ENCODE peak calls at places on chromosomes 6 and 20, in six cellular contexts. One of them, this sample, is unnamed.

GRCh38 chr6:5638666-5639065 is 368.1 kb downstream of the NRN1 start:
- DNase-seq in astrocyte of the spinal cord: no peak
- DNase-seq in GM12865: no peak
- DNase-seq in spleen: no peak
- DNase-seq in Peyer's patch: no peak
- DNase-seq in fibroblast of the aortic adventitia: no peak
- DNase-seq in this sample: no peak

GRCh38 chr6:116111552-116112528 is 11.2 kb downstream of the NT5DC1 start:
- DNase-seq in astrocyte of the spinal cord: peak; percentile 39
- DNase-seq in GM12865: peak; percentile 64
- DNase-seq in spleen: no peak
- DNase-seq in Peyer's patch: no peak
- DNase-seq in fibroblast of the aortic adventitia: peak; percentile 38
- DNase-seq in this sample: peak; percentile 28

GRCh38 chr20:10519361-10520048 is 84.4 kb downstream of the SLX4IP start:
- DNase-seq in astrocyte of the spinal cord: peak; percentile 64
- DNase-seq in GM12865: peak; percentile 62
- DNase-seq in spleen: no peak
- DNase-seq in Peyer's patch: no peak
- DNase-seq in fibroblast of the aortic adventitia: peak; percentile 65
- DNase-seq in this sample: peak; percentile 66

GRCh38 chr20:54122189-54122588 is 51.6 kb downstream of the CYP24A1 start:
- DNase-seq in astrocyte of the spinal cord: peak; percentile 69
- DNase-seq in GM12865: no peak
- DNase-seq in spleen: no peak
- DNase-seq in Peyer's patch: no peak
- DNase-seq in fibroblast of the aortic adventitia: peak; percentile 47
- DNase-seq in this sample: peak; percentile 71

GRCh38 chr6:27752038-27752885 is 159.9 kb downstream of the OR2B2 start:
- DNase-seq in astrocyte of the spinal cord: peak; percentile 88
- DNase-seq in GM12865: peak; percentile 85
- DNase-seq in spleen: peak; percentile 81
- DNase-seq in Peyer's patch: peak; percentile 65
- DNase-seq in fibroblast of the aortic adventitia: peak; percentile 88
- DNase-seq in this sample: peak; percentile 55

GRCh38 chr6:43491750-43492661 is 14.6 kb downstream of the TJAP1 start:
- DNase-seq in astrocyte of the spinal cord: peak; percentile 77
- DNase-seq in GM12865: no peak
- DNase-seq in spleen: no peak
- DNase-seq in Peyer's patch: peak; percentile 86
- DNase-seq in fibroblast of the aortic adventitia: peak; percentile 73
- DNase-seq in this sample: peak; percentile 82

GRCh38 chr20:20864346-20865096 is 152.1 kb upstream of the RALGAPA2 start:
- DNase-seq in astrocyte of the spinal cord: no peak
- DNase-seq in GM12865: no peak
- DNase-seq in spleen: no peak
- DNase-seq in Peyer's patch: no peak
- DNase-seq in fibroblast of the aortic adventitia: peak; percentile 3
- DNase-seq in this sample: no peak

GRCh38 chr20:44388466-44389023 is 33.0 kb downstream of the HNF4A start:
- DNase-seq in astrocyte of the spinal cord: peak; percentile 47
- DNase-seq in GM12865: peak; percentile 79
- DNase-seq in spleen: peak; percentile 88
- DNase-seq in Peyer's patch: peak; percentile 86
- DNase-seq in fibroblast of the aortic adventitia: peak; percentile 71
- DNase-seq in this sample: peak; percentile 45

GRCh38 chr6:92706976-92707375 is 712.4 kb downstream of the EPHA7 start:
- DNase-seq in astrocyte of the spinal cord: no peak
- DNase-seq in GM12865: no peak
- DNase-seq in spleen: no peak
- DNase-seq in Peyer's patch: no peak
- DNase-seq in fibroblast of the aortic adventitia: no peak
- DNase-seq in this sample: no peak

GRCh38 chr20:40773376-40773775 is 84.3 kb upstream of the MAFB start:
- DNase-seq in astrocyte of the spinal cord: no peak
- DNase-seq in GM12865: no peak
- DNase-seq in spleen: no peak
- DNase-seq in Peyer's patch: no peak
- DNase-seq in fibroblast of the aortic adventitia: no peak
- DNase-seq in this sample: no peak

GRCh38 chr6:132128424-132128823 is 177.3 kb upstream of the CCN2 start:
- DNase-seq in astrocyte of the spinal cord: no peak
- DNase-seq in GM12865: no peak
- DNase-seq in spleen: no peak
- DNase-seq in Peyer's patch: no peak
- DNase-seq in fibroblast of the aortic adventitia: no peak
- DNase-seq in this sample: no peak

GRCh38 chr20:37615507-37616425 is 78.1 kb upstream of the CTNNBL1 start:
- DNase-seq in astrocyte of the spinal cord: peak; percentile 49
- DNase-seq in GM12865: peak; percentile 61
- DNase-seq in spleen: no peak
- DNase-seq in Peyer's patch: no peak
- DNase-seq in fibroblast of the aortic adventitia: no peak
- DNase-seq in this sample: peak; percentile 63

GRCh38 chr6:23106951-23107350 is 537.6 kb downstream of the HDGFL1 start:
- DNase-seq in astrocyte of the spinal cord: peak; percentile 79
- DNase-seq in GM12865: no peak
- DNase-seq in spleen: no peak
- DNase-seq in Peyer's patch: no peak
- DNase-seq in fibroblast of the aortic adventitia: peak; percentile 0
- DNase-seq in this sample: peak; percentile 86

GRCh38 chr6:73722318-73723060 is 26.5 kb downstream of the CD109 start:
- DNase-seq in astrocyte of the spinal cord: peak; percentile 75
- DNase-seq in GM12865: peak; percentile 71
- DNase-seq in spleen: no peak
- DNase-seq in Peyer's patch: no peak
- DNase-seq in fibroblast of the aortic adventitia: peak; percentile 80
- DNase-seq in this sample: peak; percentile 95

GRCh38 chr20:44888226-44889103 is 3.0 kb downstream of the YWHAB start:
- DNase-seq in astrocyte of the spinal cord: no peak
- DNase-seq in GM12865: peak; percentile 13
- DNase-seq in spleen: no peak
- DNase-seq in Peyer's patch: no peak
- DNase-seq in fibroblast of the aortic adventitia: peak; percentile 28
- DNase-seq in this sample: peak; percentile 37

GRCh38 chr20:38880952-38881735 is 45.1 kb upstream of the FAM83D start:
- DNase-seq in astrocyte of the spinal cord: no peak
- DNase-seq in GM12865: peak; percentile 33
- DNase-seq in spleen: peak; percentile 80
- DNase-seq in Peyer's patch: peak; percentile 34
- DNase-seq in fibroblast of the aortic adventitia: no peak
- DNase-seq in this sample: no peak
- H3K4me3 ChIP-seq in astrocyte of the spinal cord: no peak overlapping the region
- H3K4me3 ChIP-seq in GM12865: no peak overlapping the region
- H3K4me3 ChIP-seq in spleen: no peak overlapping the region
- H3K4me3 ChIP-seq in Peyer's patch: no peak overlapping the region
- H3K4me3 ChIP-seq in fibroblast of the aortic adventitia: no peak overlapping the region
- H3K4me3 ChIP-seq in this sample: no peak overlapping the region

GRCh38 chr6:111800821-111801220 is 72.4 kb downstream of the FYN start:
- DNase-seq in astrocyte of the spinal cord: no peak
- DNase-seq in GM12865: no peak
- DNase-seq in spleen: no peak
- DNase-seq in Peyer's patch: no peak
- DNase-seq in fibroblast of the aortic adventitia: no peak
- DNase-seq in this sample: no peak

GRCh38 chr6:111800468-111800760 is 72.8 kb downstream of the FYN start:
- DNase-seq in astrocyte of the spinal cord: no peak
- DNase-seq in GM12865: no peak
- DNase-seq in spleen: no peak
- DNase-seq in Peyer's patch: no peak
- DNase-seq in fibroblast of the aortic adventitia: no peak
- DNase-seq in this sample: no peak

GRCh38 chr6:111802720-111803119 is 70.5 kb downstream of the FYN start:
- DNase-seq in astrocyte of the spinal cord: no peak
- DNase-seq in GM12865: no peak
- DNase-seq in spleen: no peak
- DNase-seq in Peyer's patch: no peak
- DNase-seq in fibroblast of the aortic adventitia: peak; percentile 51
- DNase-seq in this sample: no peak

GRCh38 chr6:111798281-111798725 is 74.9 kb downstream of the FYN start:
- DNase-seq in astrocyte of the spinal cord: no peak
- DNase-seq in GM12865: no peak
- DNase-seq in spleen: no peak
- DNase-seq in Peyer's patch: no peak
- DNase-seq in fibroblast of the aortic adventitia: no peak
- DNase-seq in this sample: no peak

GRCh38 chr6:111799576-111800467 is 73.4 kb downstream of the FYN start:
- DNase-seq in astrocyte of the spinal cord: no peak
- DNase-seq in GM12865: no peak
- DNase-seq in spleen: no peak
- DNase-seq in Peyer's patch: no peak
- DNase-seq in fibroblast of the aortic adventitia: no peak
- DNase-seq in this sample: no peak
- TF ChIP-seq CTCF in astrocyte of the spinal cord: no peak
- TF ChIP-seq CTCF in GM12865: no peak
- TF ChIP-seq CTCF in spleen: no peak
- TF ChIP-seq CTCF in Peyer's patch: no peak
- TF ChIP-seq CTCF in fibroblast of the aortic adventitia: peak; percentile 13
- TF ChIP-seq CTCF in this sample: no peak

DNA sequence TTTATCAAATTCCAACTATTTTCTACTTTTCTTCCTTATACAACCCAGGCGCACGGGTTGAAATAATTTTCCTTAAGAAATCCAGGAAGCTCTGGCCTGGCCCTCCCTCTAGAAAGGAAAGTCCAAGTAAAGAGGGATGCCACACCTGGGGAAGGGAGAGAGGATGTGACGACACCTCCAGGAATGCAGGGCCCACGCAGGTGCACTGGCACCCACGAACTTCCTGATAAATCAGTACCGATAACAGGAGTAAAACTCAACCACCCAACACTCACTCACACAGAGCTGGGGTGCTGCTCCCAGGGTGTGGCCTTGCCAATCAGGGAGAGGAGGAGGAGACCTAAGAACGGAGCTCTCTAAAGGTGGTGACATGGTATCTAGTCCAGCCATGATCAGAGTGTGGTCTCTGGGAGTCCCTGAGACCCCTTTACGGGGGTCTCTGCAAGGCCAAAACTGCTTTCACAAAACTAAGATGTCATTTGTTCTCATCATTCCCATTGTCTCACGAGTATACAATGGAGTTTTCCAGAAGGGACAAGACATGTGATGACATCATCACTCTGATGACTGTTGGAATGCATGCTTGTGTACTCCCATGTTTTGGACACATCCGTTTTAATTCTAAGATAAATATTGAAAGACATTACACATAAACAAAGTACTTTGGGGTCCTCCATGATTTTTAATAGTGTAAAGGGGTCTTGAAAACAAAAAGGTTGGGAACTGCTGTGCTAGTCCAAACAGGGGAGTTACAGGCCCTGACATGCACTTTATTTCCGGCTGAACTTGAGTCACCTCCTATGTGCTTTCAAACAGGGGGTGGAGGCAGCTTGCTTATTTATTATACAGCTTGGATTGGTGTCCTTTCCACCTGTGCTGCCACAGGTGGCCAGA is 2.2 kb upstream of the PARD6B start:
- DNase-seq in astrocyte of the spinal cord: no peak
- DNase-seq in GM12865: no peak
- DNase-seq in spleen: no peak
- DNase-seq in Peyer's patch: peak; percentile 82
- DNase-seq in fibroblast of the aortic adventitia: no peak
- DNase-seq in this sample: no peak
- H3K4me3 ChIP-seq in astrocyte of the spinal cord: no peak overlapping the region
- H3K4me3 ChIP-seq in GM12865: no peak overlapping the region
- H3K4me3 ChIP-seq in spleen: no peak overlapping the region
- H3K4me3 ChIP-seq in Peyer's patch: no peak overlapping the region
- H3K4me3 ChIP-seq in fibroblast of the aortic adventitia: no peak overlapping the region
- H3K4me3 ChIP-seq in this sample: no peak overlapping the region

GRCh38 chr6:144548525-144548924 is 263.4 kb downstream of the UTRN start:
- DNase-seq in astrocyte of the spinal cord: no peak
- DNase-seq in GM12865: no peak
- DNase-seq in spleen: no peak
- DNase-seq in Peyer's patch: no peak
- DNase-seq in fibroblast of the aortic adventitia: no peak
- DNase-seq in this sample: no peak
- TF ChIP-seq CTCF in astrocyte of the spinal cord: no peak
- TF ChIP-seq CTCF in GM12865: no peak
- TF ChIP-seq CTCF in spleen: no peak
- TF ChIP-seq CTCF in Peyer's patch: no peak
- TF ChIP-seq CTCF in fibroblast of the aortic adventitia: no peak
- TF ChIP-seq CTCF in this sample: no peak

GRCh38 chr6:144265390-144265789 is 19.7 kb upstream of the UTRN start:
- DNase-seq in astrocyte of the spinal cord: peak; percentile 76
- DNase-seq in GM12865: peak; percentile 45
- DNase-seq in spleen: no peak
- DNase-seq in Peyer's patch: no peak
- DNase-seq in fibroblast of the aortic adventitia: peak; percentile 69
- DNase-seq in this sample: peak; percentile 35
- H3K4me3 ChIP-seq in astrocyte of the spinal cord: no peak overlapping the region
- H3K4me3 ChIP-seq in GM12865: no peak overlapping the region
- H3K4me3 ChIP-seq in spleen: no peak overlapping the region
- H3K4me3 ChIP-seq in Peyer's patch: no peak overlapping the region
- H3K4me3 ChIP-seq in fibroblast of the aortic adventitia: no peak overlapping the region
- H3K4me3 ChIP-seq in this sample: no peak overlapping the region

GRCh38 chr6:118408863-118409262 is 139.2 kb upstream of the PLN start:
- DNase-seq in astrocyte of the spinal cord: no peak
- DNase-seq in GM12865: peak; percentile 7
- DNase-seq in spleen: no peak
- DNase-seq in Peyer's patch: no peak
- DNase-seq in fibroblast of the aortic adventitia: no peak
- DNase-seq in this sample: no peak
- TF ChIP-seq CTCF in astrocyte of the spinal cord: no peak
- TF ChIP-seq CTCF in GM12865: no peak
- TF ChIP-seq CTCF in spleen: no peak
- TF ChIP-seq CTCF in Peyer's patch: no peak
- TF ChIP-seq CTCF in fibroblast of the aortic adventitia: no peak
- TF ChIP-seq CTCF in this sample: no peak

DNA sequence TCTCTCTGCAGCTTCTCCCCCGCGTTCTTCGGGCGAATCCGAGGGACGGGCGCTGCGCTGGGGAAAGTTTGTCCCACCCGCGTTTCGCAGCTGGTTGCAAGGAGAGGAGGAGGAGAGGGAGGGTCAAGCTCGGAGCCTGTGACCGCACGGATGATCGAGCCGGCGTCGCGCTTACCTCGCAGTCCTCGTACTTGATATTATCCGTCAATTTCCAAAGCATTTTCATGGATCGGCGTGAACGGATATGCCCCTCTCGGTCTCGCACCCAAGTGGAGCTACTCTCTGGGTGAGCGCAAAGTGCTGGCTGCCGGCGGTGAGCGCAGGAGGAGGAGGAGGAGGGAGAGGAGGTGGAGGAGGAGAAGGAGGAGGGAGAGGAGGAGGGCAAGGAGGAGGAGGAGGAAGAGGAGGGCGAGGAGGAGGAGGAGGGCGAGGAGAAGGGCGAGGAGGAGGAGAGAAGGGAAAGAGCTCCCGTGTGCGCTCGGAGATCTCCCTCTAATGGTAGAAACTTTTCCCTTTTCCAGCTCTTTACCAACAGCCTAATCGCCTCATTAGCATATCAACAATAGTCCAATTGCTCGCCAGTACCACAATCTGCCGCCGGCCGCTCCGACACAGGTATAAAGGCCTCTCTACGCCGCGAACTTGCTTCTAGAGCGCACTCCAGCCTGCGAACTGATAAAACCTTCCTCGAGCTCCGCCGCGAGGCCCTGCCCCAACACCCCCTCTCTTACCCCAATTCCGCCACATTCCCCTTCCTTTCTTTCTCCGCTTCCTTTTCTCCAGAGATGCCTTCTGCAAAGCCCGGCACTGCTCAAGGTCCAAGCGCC is at the start of gene TFAP2A:
- DNase-seq in astrocyte of the spinal cord: no peak
- DNase-seq in GM12865: no peak
- DNase-seq in spleen: no peak
- DNase-seq in Peyer's patch: no peak
- DNase-seq in fibroblast of the aortic adventitia: peak; percentile 73
- DNase-seq in this sample: peak; percentile 72
- H3K4me3 ChIP-seq in astrocyte of the spinal cord: no peak within 1 kb of the TSS
- H3K4me3 ChIP-seq in GM12865: peak within 1 kb of the TSS; percentile 63
- H3K4me3 ChIP-seq in spleen: no peak within 1 kb of the TSS
- H3K4me3 ChIP-seq in Peyer's patch: no peak within 1 kb of the TSS
- H3K4me3 ChIP-seq in fibroblast of the aortic adventitia: peak within 1 kb of the TSS; percentile 77
- H3K4me3 ChIP-seq in this sample: peak within 1 kb of the TSS; percentile 97